ENCODE peak calls at places on chromosomes 3 and 15, in five cellular contexts. H is activated naive CD8-positive, alpha-beta T cell treated with anti-CD3 and anti-CD28 coated beads for 36 hours; Q is aorta; O is EL; B is activated T-cell treated with anti-CD3 and anti-CD28 coated beads, Interleukin-2, amount 50 U/mL, for 72 hours. Z is an unnamed sample.
A peak's percentile ranks its signal among the peaks of the same experiment; 100 is the strongest.

GRCh38 chr15:96340611-96341464 is 10.3 kb downstream of the NR2F2 start:
- DNase-seq in H (no peak), Q (peak; percentile 66), O (peak; percentile 53), B (no peak), Z (peak; percentile 74)

GRCh38 chr15:70505411-70505919 is 257.9 kb downstream of the UACA start:
- DNase-seq in H (no peak), Q (peak; percentile 70), O (peak; percentile 85), B (peak; percentile 43), Z (peak; percentile 88)

GRCh38 chr15:84766461-84767005 is 18.1 kb downstream of the ZNF592 start:
- DNase-seq in H (no peak), Q (no peak), O (peak; percentile 63), B (no peak), Z (no peak)

GRCh38 chr3:71579934-71580318 is 3.6 kb downstream of the FOXP1 start:
- DNase-seq in H (no peak), Q (no peak), O (peak; percentile 56), B (no peak), Z (peak; percentile 16)

GRCh38 chr3:11604139-11604895 is 39.4 kb downstream of the VGLL4 start:
- DNase-seq in H (no peak), Q (no peak), O (peak; percentile 86), B (no peak), Z (peak; percentile 86)

GRCh38 chr3:194688207-194688711 is 2.6 kb downstream of the FAM43A start:
- DNase-seq in H (peak; percentile 11), Q (peak; percentile 53), O (peak; percentile 18), B (peak; percentile 21), Z (peak; percentile 46)

GRCh38 chr3:42960781-42961180 is 18.3 kb upstream of the GASK1A start:
- DNase-seq in H (no peak), Q (no peak), O (no peak), B (no peak), Z (no peak)

GRCh38 chr3:141129049-141130038 is 78.2 kb downstream of the SPSB4 start:
- DNase-seq in H (no peak), Q (no peak), O (no peak), B (no peak), Z (no peak)

GRCh38 chr3:186515115-186515514 is 29.1 kb downstream of the CRYGS start:
- DNase-seq in H (no peak), Q (no peak), O (no peak), B (peak; percentile 42), Z (no peak)

GRCh38 chr3:28326458-28326926 is 22.0 kb upstream of the ZCWPW2 start:
- DNase-seq in H (peak; percentile 19), Q (no peak), O (no peak), B (peak; percentile 41), Z (no peak)

GRCh38 chr3:148255981-148256969 is 441.4 kb upstream of the AGTR1 start:
- DNase-seq in H (no peak), Q (no peak), O (no peak), B (no peak), Z (no peak)

GRCh38 chr3:196995027-196995426 is 26.4 kb upstream of the PIGZ start:
- DNase-seq in H (no peak), Q (no peak), O (no peak), B (no peak), Z (no peak)

GRCh38 chr15:68298882-68299381 is 21.4 kb downstream of the FEM1B start:
- DNase-seq in H (no peak), Q (no peak), O (peak; percentile 44), B (no peak), Z (peak; percentile 61)

GRCh38 chr15:78838480-78838879 is 27.2 kb upstream of the ADAMTS7 start:
- DNase-seq in H (no peak), Q (peak; percentile 61), O (no peak), B (no peak), Z (no peak)

GRCh38 chr15:41806291-41807181 is 21.4 kb upstream of the JMJD7 start:
- DNase-seq in H (no peak), Q (no peak), O (no peak), B (no peak), Z (no peak)

GRCh38 chr3:151931171-151931570 is 57.7 kb downstream of the SUCNR1 start:
- DNase-seq in H (no peak), Q (no peak), O (no peak), B (no peak), Z (no peak)

GRCh38 chr3:43346990-43347749 is 60.8 kb downstream of the SNRK start:
- DNase-seq in H (peak; percentile 43), Q (no peak), O (no peak), B (peak; percentile 31), Z (peak; percentile 17)

GRCh38 chr3:113287818-113288648 is 76.7 kb downstream of the BOC start:
- DNase-seq in H (peak; percentile 25), Q (no peak), O (peak; percentile 63), B (peak; percentile 48), Z (peak; percentile 77)

GRCh38 chr3:146953523-146954125 is 348.5 kb upstream of the PLSCR5 start:
- DNase-seq in H (no peak), Q (no peak), O (no peak), B (no peak), Z (no peak)

GRCh38 chr15:72599855-72600464 is 54.5 kb upstream of the GOLGA6B start:
- DNase-seq in H (no peak), Q (no peak), O (peak; percentile 59), B (peak; percentile 14), Z (peak; percentile 64)

GRCh38 chr3:12127366-12127765 is 31.3 kb downstream of the TIMP4 start:
- DNase-seq in H (no peak), Q (no peak), O (no peak), B (no peak), Z (no peak)

GRCh38 chr15:64950888-64951287 is 38.8 kb downstream of the SPG21 start:
- DNase-seq in H (no peak), Q (no peak), O (no peak), B (no peak), Z (no peak)

GRCh38 chr15:85500060-85500708 is 119.8 kb downstream of the AKAP13 start:
- DNase-seq in H (no peak), Q (no peak), O (no peak), B (peak; percentile 8), Z (no peak)

GRCh38 chr3:94036909-94037507 is 8.6 kb upstream of the STX19 start:
- DNase-seq in H (no peak), Q (no peak), O (peak; percentile 63), B (no peak), Z (peak; percentile 46)

GRCh38 chr3:10437272-10437994 is 68.0 kb downstream of the ATP2B2 start:
- DNase-seq in H (peak; percentile 69), Q (peak; percentile 30), O (peak; percentile 87), B (peak; percentile 83), Z (peak; percentile 82)

GRCh38 chr3:190552969-190553759 is 39.3 kb downstream of the IL1RAP start:
- DNase-seq in H (no peak), Q (no peak), O (no peak), B (no peak), Z (no peak)

GRCh38 chr15:68149059-68149458 is 56.1 kb downstream of the CALML4 start:
- DNase-seq in H (no peak), Q (no peak), O (peak; percentile 82), B (no peak), Z (peak; percentile 41)

GRCh38 chr3:46702246-46703012 is 1.2 kb downstream of the TMIE start:
- DNase-seq in H (no peak), Q (peak; percentile 35), O (no peak), B (no peak), Z (no peak)

GRCh38 chr15:31497838-31498237 is 171.2 kb downstream of the KLF13 start:
- DNase-seq in H (no peak), Q (no peak), O (no peak), B (no peak), Z (no peak)

GRCh38 chr3:111159391-111159790 is 87.8 kb downstream of the NECTIN3 start:
- DNase-seq in H (no peak), Q (no peak), O (peak; percentile 20), B (no peak), Z (no peak)

GRCh38 chr15:81000144-81000625 is 538 bp upstream of the TLNRD1 start:
- DNase-seq in H (no peak), Q (no peak), O (peak; percentile 25), B (no peak), Z (no peak)

GRCh38 chr15:25346371-25346770 is 92.5 kb downstream of the UBE3A start:
- DNase-seq in H (no peak), Q (no peak), O (no peak), B (no peak), Z (no peak)

GRCh38 chr15:42137461-42138261 is 18.8 kb downstream of the PLA2G4F start:
- DNase-seq in H (no peak), Q (peak; percentile 25), O (peak; percentile 58), B (no peak), Z (peak; percentile 63)

GRCh38 chr3:13654330-13655073 is 105.6 kb downstream of the FBLN2 start:
- DNase-seq in H (peak; percentile 46), Q (no peak), O (no peak), B (peak; percentile 45), Z (no peak)

GRCh38 chr3:97817965-97818364 is 3.8 kb upstream of the CRYBG3 start:
- DNase-seq in H (no peak), Q (no peak), O (no peak), B (no peak), Z (no peak)

GRCh38 chr3:81867875-81868274 is 106.4 kb upstream of the GBE1 start:
- DNase-seq in H (no peak), Q (no peak), O (no peak), B (no peak), Z (no peak)

GRCh38 chr15:52651868-52652267 is 27.3 kb downstream of the ATOSA start:
- DNase-seq in H (peak; percentile 21), Q (peak; percentile 70), O (peak; percentile 51), B (peak; percentile 37), Z (peak; percentile 94)

GRCh38 chr15:99440029-99440428 is 125.8 kb upstream of the MEF2A start:
- DNase-seq in H (no peak), Q (no peak), O (no peak), B (no peak), Z (no peak)

GRCh38 chr3:12891985-12892839 is 50.8 kb upstream of the RPL32 start:
- DNase-seq in H (peak; percentile 46), Q (no peak), O (peak; percentile 65), B (peak; percentile 39), Z (peak; percentile 71)

GRCh38 chr3:184291738-184292445 is 7.1 kb upstream of the PSMD2 start:
- DNase-seq in H (no peak), Q (no peak), O (no peak), B (no peak), Z (no peak)